ENCODE peak calls at places on chromosomes 2 and 18, in seven cellular contexts. Q is H9, R is H1, P is IMR-90, N is neuronal stem cell, Z is mesendoderm, D is trophoblast cell. F is an unnamed sample.

GRCh38 chr2:197236816-197237215 is 73.8 kb downstream of the ANKRD44 start:
- DNase-seq in D (no peak), Z (no peak), P (no peak), R (no peak), N (no peak), Q (no peak), F (no peak)

GRCh38 chr2:150787353-150788098 is 300.1 kb upstream of the RND3 start:
- DNase-seq in P (no peak), Q (no peak), N (no peak), R (no peak), Z (no peak), D (no peak), F (no peak)

GRCh38 chr18:56238576-56238975 is 399.8 kb downstream of the TXNL1 start:
- DNase-seq in D (no peak), Z (peak), Q (no peak), N (no peak), R (no peak), P (no peak), F (no peak)

GRCh38 chr2:156437876-156438410 is 1.8 kb downstream of the GPD2 start:
- DNase-seq in Q (no peak), R (no peak), Z (no peak), D (no peak), N (no peak), P (no peak), F (no peak)

GRCh38 chr18:11393486-11393885 is 215.9 kb upstream of the SLC35G4 start:
- DNase-seq in P (no peak), Q (no peak), R (no peak), Z (peak), D (no peak), N (no peak), F (no peak)

GRCh38 chr2:20184067-20184938 is 40.6 kb downstream of the SDC1 start:
- DNase-seq in Z (peak), R (no peak), Q (no peak), N (no peak), D (peak), P (peak), F (peak)

GRCh38 chr2:207202645-207203044 is 36.9 kb upstream of the KLF7 start:
- DNase-seq in R (no peak), Q (peak), D (no peak), N (peak), Z (peak), P (peak), F (peak)

GRCh38 chr2:41934323-41935003 is 113.4 kb upstream of the PKDCC start:
- DNase-seq in N (no peak), Z (no peak), R (no peak), D (no peak), Q (no peak), P (peak), F (peak)

GRCh38 chr18:79729611-79730010 is 50.0 kb downstream of the CTDP1 start:
- DNase-seq in N (no peak), Q (no peak), R (no peak), Z (no peak), D (no peak), P (no peak), F (no peak)

GRCh38 chr18:23650963-23651927 is 11.5 kb downstream of the ANKRD29 start:
- DNase-seq in D (peak), P (peak), Z (no peak), N (no peak), R (no peak), Q (no peak), F (peak)

GRCh38 chr2:137945229-137945628 is 19.0 kb upstream of the HNMT start:
- DNase-seq in D (no peak), N (no peak), Q (no peak), Z (no peak), P (no peak), R (no peak), F (no peak)

GRCh38 chr18:77080283-77080682 is 52.3 kb downstream of the MBP start:
- DNase-seq in P (no peak), Q (no peak), R (no peak), Z (no peak), N (no peak), D (peak), F (no peak)

GRCh38 chr18:58674863-58675472 is 3.7 kb downstream of the MALT1 start:
- DNase-seq in P (peak), D (no peak), Q (no peak), N (no peak), Z (no peak), R (no peak), F (peak)

GRCh38 chr2:29206941-29207340 is 91.7 kb downstream of the CLIP4 start:
- DNase-seq in Q (no peak), R (no peak), Z (peak), N (no peak), P (no peak), D (no peak), F (no peak)

GRCh38 chr2:235747001-235747867 is 253.4 kb downstream of the AGAP1 start:
- DNase-seq in D (no peak), Q (no peak), N (no peak), P (no peak), Z (no peak), R (no peak), F (no peak)

GRCh38 chr18:22609642-22610041 is 191.9 kb upstream of the CTAGE1 start:
- DNase-seq in R (no peak), Z (peak), N (no peak), D (peak), Q (no peak), P (peak), F (no peak)

GRCh38 chr18:69250305-69251151 is 150.2 kb upstream of the DOK6 start:
- DNase-seq in R (no peak), N (no peak), Q (no peak), Z (no peak), P (peak), D (no peak), F (no peak)

GRCh38 chr18:34729264-34729663 is 19.2 kb downstream of the DTNA start:
- DNase-seq in Q (peak), N (no peak), P (no peak), Z (peak), D (peak), R (peak), F (peak)

GRCh38 chr2:237296756-237297155 is 117.2 kb downstream of the COL6A3 start:
- DNase-seq in N (no peak), Q (no peak), R (no peak), D (no peak), Z (no peak), P (peak), F (peak)

GRCh38 chr2:37833420-37833819 is 91.7 kb upstream of the RMDN2 start:
- DNase-seq in Z (no peak), Q (no peak), R (no peak), D (no peak), P (no peak), N (no peak), F (no peak)

GRCh38 chr2:46377666-46378560 is 80.7 kb downstream of the EPAS1 start:
- DNase-seq in R (no peak), P (no peak), Q (peak), N (no peak), D (no peak), Z (no peak), F (no peak)

GRCh38 chr2:213285404-213285803 is 1.1 kb downstream of the SPAG16 start:
- DNase-seq in N (no peak), Q (no peak), P (no peak), R (no peak), Z (no peak), D (no peak), F (no peak)

GRCh38 chr2:38723173-38723572 is 28.0 kb downstream of the SRSF7 start:
- DNase-seq in D (no peak), Z (no peak), R (no peak), N (no peak), Q (no peak), P (no peak), F (no peak)

GRCh38 chr2:3666613-3666975 is 8.6 kb downstream of the ALLC start:
- DNase-seq in D (no peak), R (no peak), N (no peak), Q (no peak), Z (no peak), P (no peak), F (no peak)

GRCh38 chr2:70009776-70010175 is 48.3 kb upstream of the ASPRV1 start:
- DNase-seq in P (no peak), Q (no peak), D (no peak), N (no peak), R (no peak), Z (no peak), F (no peak)

GRCh38 chr2:75560768-75561565 is at the start of gene EVA1A:
- DNase-seq in Z (peak), P (peak), R (peak), Q (peak), D (peak), N (peak), F (peak)

GRCh38 chr2:203019142-203019541 is 4.5 kb downstream of the NBEAL1 start:
- DNase-seq in Q (no peak), R (no peak), P (no peak), N (no peak), Z (no peak), D (no peak), F (no peak)
- H3K4me2 ChIP-seq in Q (no peak), R (no peak), P (peak), N (no peak), Z (no peak), D (no peak), F (peak)

DNA sequence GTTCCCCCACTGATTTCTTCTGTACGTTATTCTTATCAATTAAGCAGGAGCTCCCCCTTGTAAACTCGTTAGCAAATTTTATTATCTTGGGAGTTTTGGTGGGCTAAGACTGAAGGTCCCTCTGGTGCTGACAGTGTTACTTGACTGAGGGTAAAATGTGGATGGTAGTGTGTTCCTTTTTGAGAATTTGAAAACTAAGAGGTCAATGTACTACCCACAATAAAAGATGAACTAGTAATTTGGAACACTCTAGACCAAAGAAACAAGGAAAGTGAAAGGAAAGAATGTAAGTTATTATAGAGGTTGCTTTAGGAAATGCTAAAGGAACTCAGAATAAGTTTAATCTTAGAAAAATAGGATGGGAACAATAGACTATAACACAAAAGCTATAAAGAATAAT is 35.1 kb downstream of the YWHAQ start:
- DNase-seq in R (no peak), N (no peak), D (no peak), Q (no peak), Z (no peak), P (no peak), F (no peak)
- H2BK5ac ChIP-seq in R (no peak), N (no peak), D (no peak), Q (no peak), Z (no peak), P (no peak), F (no peak)

GRCh38 chr2:216181953-216182352 is 72.8 kb downstream of the XRCC5 start:
- DNase-seq in N (no peak), Q (no peak), D (no peak), P (no peak), Z (peak), R (no peak), F (no peak)
- H3K4me2 ChIP-seq in N (no peak), Q (no peak), D (no peak), P (no peak), Z (no peak), R (no peak), F (no peak)

DNA sequence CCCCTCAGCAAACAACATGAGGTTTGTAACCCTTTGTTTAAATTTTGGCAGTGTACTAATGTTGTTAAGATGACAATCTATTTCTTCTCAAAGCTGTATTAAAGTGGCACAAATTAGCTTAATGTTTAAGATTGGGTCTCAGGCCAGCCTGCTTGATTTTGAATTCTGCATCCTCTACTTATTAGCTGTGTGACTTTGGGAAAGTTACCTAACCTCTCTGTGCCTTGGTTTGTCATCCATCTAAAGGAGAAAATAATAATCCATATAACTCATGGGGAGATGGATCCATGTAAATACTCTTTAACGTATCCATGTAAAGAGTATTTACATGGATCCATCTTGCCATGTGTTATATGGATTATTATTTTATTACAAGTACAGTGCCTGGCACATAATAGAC is 2.1 kb downstream of the TRPM8 start:
- DNase-seq in Q (no peak), R (no peak), Z (no peak), P (no peak), N (no peak), D (no peak), F (no peak)
- H2BK5ac ChIP-seq in Q (no peak), R (no peak), Z (no peak), P (no peak), N (no peak), D (no peak), F (no peak)

GRCh38 chr2:12045864-12046291 is 299.4 kb downstream of the LPIN1 start:
- DNase-seq in R (no peak), N (no peak), Z (no peak), P (no peak), D (no peak), Q (no peak), F (no peak)
- H3K4me2 ChIP-seq in R (no peak), N (no peak), Z (no peak), P (no peak), D (no peak), Q (no peak), F (no peak)

GRCh38 chr2:127640082-127641072 is 5.6 kb upstream of the GPR17 start:
- DNase-seq in D (peak), Q (peak), R (no peak), N (no peak), Z (peak), P (no peak), F (no peak)
- H2BK5ac ChIP-seq in D (no peak), Q (no peak), R (peak), N (no peak), Z (no peak), P (no peak), F (no peak)

F was measured in mesenchymal stem cell.